ENCODE peak calls at places on chromosomes 4 and X, in six cellular contexts. Z is mammary epithelial cell, N is heart right ventricle, M is A549, R is gastrocnemius medialis, E is suprapubic skin. X is an unnamed sample. For H3K4me1, the result is how much of the 10 kb centered on the place peaks cover.

GRCh38 chr4:106366026-106366425 is 2.6 kb downstream of the GIMD1 start:
- DNase-seq in M (no peak), Z (no peak), E (no peak), R (no peak), N (no peak), X (no peak)

GRCh38 chr4:182578402-182578801 is 335.2 kb downstream of the TENM3 start:
- DNase-seq in R (no peak), Z (peak), E (no peak), N (no peak), M (no peak), X (no peak)

GRCh38 chrX:40086569-40087335 is 11.0 kb downstream of the BCOR start:
- DNase-seq in N (no peak), Z (no peak), E (no peak), M (no peak), R (no peak), X (no peak)

GRCh38 chr4:83361416-83362196 is 27.0 kb upstream of the HPSE start:
- DNase-seq in Z (no peak), E (no peak), N (no peak), M (no peak), R (no peak), X (no peak)

GRCh38 chr4:140131663-140132229 is 22.2 kb downstream of the MAML3 start:
- DNase-seq in N (no peak), R (no peak), Z (no peak), E (no peak), M (no peak), X (no peak)

GRCh38 chr4:71304289-71304850 is 34.5 kb upstream of the SLC4A4 start:
- DNase-seq in R (no peak), Z (no peak), E (no peak), N (no peak), M (no peak), X (no peak)

GRCh38 chrX:109310031-109310430 is 171.9 kb downstream of the GUCY2F start:
- DNase-seq in M (no peak), R (no peak), N (no peak), Z (no peak), E (no peak), X (no peak)

GRCh38 chrX:44338361-44338760 is 5.1 kb downstream of the EFHC2 start:
- DNase-seq in R (no peak), Z (no peak), N (no peak), E (no peak), M (no peak), X (no peak)

GRCh38 chr4:113968473-113968872 is 11.0 kb downstream of the ARSJ start:
- DNase-seq in N (no peak), M (no peak), R (no peak), Z (no peak), E (no peak), X (no peak)

GRCh38 chr4:166655705-166656104 is 578.6 kb downstream of the SPOCK3 start:
- DNase-seq in M (no peak), Z (no peak), E (no peak), N (no peak), R (no peak), X (no peak)

GRCh38 chrX:150160656-150161055 is 202.5 kb upstream of the MAMLD1 start:
- DNase-seq in M (no peak), Z (no peak), E (no peak), R (no peak), N (no peak), X (no peak)

GRCh38 chrX:49100704-49101628 is 21.3 kb upstream of the WDR45 start:
- DNase-seq in R (peak), Z (peak), E (peak), M (peak), N (peak), X (peak)

GRCh38 chr4:2728806-2729532 is 27.2 kb downstream of the TNIP2 start:
- DNase-seq in N (no peak), R (no peak), M (no peak), E (no peak), Z (no peak), X (no peak)

GRCh38 chrX:136046295-136046894 is 61.2 kb downstream of the SLC9A6 start:
- DNase-seq in N (no peak), M (no peak), R (no peak), E (no peak), Z (no peak), X (no peak)

GRCh38 chr4:184041156-184041555 is 136.0 kb downstream of the STOX2 start:
- DNase-seq in M (no peak), R (no peak), N (no peak), E (no peak), Z (no peak), X (no peak)
- H3K4me3 ChIP-seq in M (no peak), R (no peak), N (no peak), E (no peak), Z (no peak), X (no peak)

DNA sequence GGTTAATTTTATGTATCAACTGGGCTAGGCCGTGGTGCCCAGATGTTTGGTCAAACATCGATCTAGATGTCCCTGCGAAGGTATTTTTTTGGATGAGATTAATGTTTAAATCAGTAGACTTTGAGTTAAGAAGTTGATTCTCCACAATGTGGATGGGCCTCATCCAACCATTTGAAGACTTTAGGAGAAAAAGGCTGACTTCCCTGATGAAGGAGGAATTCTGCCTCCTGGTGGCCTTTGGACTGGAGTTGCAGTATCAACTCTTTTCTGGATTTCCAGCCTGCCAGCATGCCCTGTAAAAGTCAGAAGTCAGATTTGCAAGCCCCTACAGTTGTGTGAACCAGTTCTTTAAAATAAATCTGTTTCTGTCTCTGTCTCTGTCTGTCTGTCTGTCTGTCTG is 91.4 kb downstream of the STK32B start:
- DNase-seq in E (no peak), Z (peak), M (peak), N (peak), R (no peak), X (no peak)
- TF ChIP-seq CTCF in E (no peak), Z (peak), M (peak), N (peak), R (no peak), X (peak)

GRCh38 chrX:72124540-72125201 is 7.0 kb downstream of the RTL5 start:
- DNase-seq in Z (no peak), M (no peak), N (no peak), E (no peak), R (no peak), X (no peak)
- H3K4me1 ChIP-seq in Z (under half), M (under half), N (half or more), E (half or more), R (under half), X (under half)

GRCh38 chr4:1552451-1552850 is 131.7 kb downstream of the FAM53A start:
- DNase-seq in E (no peak), R (no peak), Z (no peak), M (no peak), N (no peak), X (no peak)

GRCh38 chr4:1551211-1551610 is 132.9 kb downstream of the FAM53A start:
- DNase-seq in N (no peak), M (no peak), R (no peak), Z (no peak), E (no peak), X (peak)

GRCh38 chr4:1547863-1548637 is 136.1 kb downstream of the FAM53A start:
- DNase-seq in N (peak), Z (no peak), E (no peak), R (no peak), M (no peak), X (peak)

GRCh38 chr4:1549638-1550035 is 134.5 kb downstream of the FAM53A start:
- DNase-seq in E (no peak), Z (no peak), M (no peak), N (no peak), R (no peak), X (peak)

DNA sequence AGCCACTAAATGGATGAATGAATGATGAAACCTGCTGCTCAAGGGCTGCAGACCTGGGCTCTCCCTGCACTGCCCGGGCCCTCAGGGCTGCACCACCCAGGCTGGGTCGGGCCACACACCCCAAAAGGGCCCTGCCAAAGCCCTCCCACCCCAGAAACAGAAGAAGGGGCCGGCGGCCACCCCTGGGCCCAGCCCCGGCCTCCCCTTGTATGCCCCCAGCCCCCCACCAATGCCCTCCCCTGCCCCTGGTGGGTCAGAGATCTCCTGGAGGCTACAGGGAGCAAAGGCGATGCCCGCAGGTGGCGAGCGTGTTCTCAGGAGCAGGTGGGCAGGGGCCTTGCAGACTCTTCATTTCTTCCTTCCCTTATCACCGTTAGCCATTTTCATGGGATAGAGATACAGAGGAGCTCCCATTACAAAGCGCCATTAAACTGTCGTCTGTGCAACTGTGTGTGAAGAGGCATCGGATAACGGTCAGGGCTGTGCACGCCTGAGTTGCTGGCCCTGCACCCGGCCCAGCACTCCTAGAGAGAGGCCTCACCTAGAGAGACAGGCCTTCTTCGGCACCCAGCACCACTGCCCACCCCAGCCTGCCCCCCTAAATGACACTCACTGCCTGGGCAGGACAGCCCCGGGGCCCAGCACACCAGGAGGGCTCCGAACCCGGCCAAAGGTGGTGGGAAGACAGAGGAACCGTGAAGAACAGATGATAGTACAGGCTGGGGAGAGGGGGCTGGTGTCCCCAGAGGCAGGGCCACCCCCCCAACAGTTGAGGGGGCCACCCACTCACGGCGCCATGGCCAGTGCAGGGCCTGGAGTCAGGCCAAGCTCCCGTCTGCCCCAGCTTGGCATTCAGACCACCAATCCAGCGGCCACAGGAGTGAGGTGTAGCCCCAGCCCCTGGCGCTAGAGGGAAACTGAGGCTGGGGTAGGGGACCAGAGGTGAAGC is 133.7 kb downstream of the FAM53A start:
- DNase-seq in N (no peak), E (no peak), M (no peak), R (no peak), Z (no peak), X (peak)
- H3K4me3 ChIP-seq in N (no peak), E (no peak), M (no peak), R (no peak), Z (no peak), X (no peak)

DNA sequence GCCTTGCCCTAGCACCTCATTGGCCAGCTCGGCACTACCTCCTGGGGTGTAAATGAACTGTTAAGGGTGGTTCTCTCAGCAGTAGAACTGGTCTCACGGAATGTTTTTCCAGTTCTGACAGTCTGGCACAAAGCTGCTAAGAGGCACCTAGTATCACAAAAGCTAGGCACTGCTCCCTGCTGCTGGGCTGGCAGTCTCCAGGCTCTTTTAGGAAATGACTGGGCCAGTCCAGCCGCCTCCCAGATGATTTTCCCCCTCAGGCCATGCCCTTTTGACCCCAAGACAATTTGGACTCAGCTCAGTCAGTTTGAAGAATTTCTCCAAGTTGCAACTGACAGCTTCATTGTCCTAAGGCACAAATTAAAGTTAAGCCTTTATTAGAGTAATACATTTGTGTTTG is 8.0 kb downstream of the FRMD7 start:
- DNase-seq in R (no peak), Z (peak), E (no peak), N (no peak), M (no peak), X (no peak)
- TF ChIP-seq CTCF in R (no peak), Z (no peak), E (no peak), N (no peak), M (no peak), X (no peak)

X was measured in psoas muscle.